ENCODE peak calls at places on chromosome 2, in four cellular contexts. A, W, H and V are unnamed samples.

GRCh38 chr2:37809525-37809924 is 115.6 kb upstream of the RMDN2 start:
- DNase-seq in A (peak), W (peak), H (peak), V (peak)

GRCh38 chr2:80244905-80245584 is 59.5 kb downstream of the LRRTM1 start:
- DNase-seq in A (no peak), W (no peak), H (no peak), V (no peak)

GRCh38 chr2:162430323-162430722 is 86.4 kb downstream of the GCA start:
- DNase-seq in A (no peak), W (peak), H (no peak), V (peak)

GRCh38 chr2:66897181-66897580 is 462.3 kb downstream of the MEIS1 start:
- DNase-seq in A (peak), W (peak), H (no peak), V (peak)

GRCh38 chr2:105139556-105140236 is 101.8 kb downstream of the MRPS9 start:
- DNase-seq in A (no peak), W (no peak), H (no peak), V (peak)

GRCh38 chr2:38398739-38399138 is 21.7 kb upstream of the ATL2 start:
- DNase-seq in A (no peak), W (no peak), H (peak), V (no peak)

GRCh38 chr2:229273384-229274338 is 2.6 kb upstream of the PID1 start:
- DNase-seq in A (peak), W (peak), H (peak), V (peak)

GRCh38 chr2:46847185-46847710 is 68.4 kb downstream of the MCFD2 start:
- DNase-seq in A (peak), W (peak), H (peak), V (peak)

GRCh38 chr2:26298286-26298637 is 47.7 kb upstream of the SELENOI start:
- DNase-seq in A (no peak), W (no peak), H (no peak), V (no peak)

GRCh38 chr2:53629527-53629926 is 138.1 kb upstream of the CHAC2 start:
- DNase-seq in A (no peak), W (no peak), H (no peak), V (peak)

GRCh38 chr2:137172162-137172561 is 406.8 kb downstream of the THSD7B start:
- DNase-seq in A (no peak), W (no peak), H (no peak), V (no peak)

GRCh38 chr2:65742977-65743376 is 310.6 kb upstream of the SPRED2 start:
- DNase-seq in A (no peak), W (no peak), H (no peak), V (no peak)

GRCh38 chr2:1891971-1892486 is 147.7 kb upstream of the PXDN start:
- DNase-seq in A (no peak), W (no peak), H (no peak), V (peak)

GRCh38 chr2:128386066-128386465 is 67.4 kb upstream of the HS6ST1 start:
- DNase-seq in A (no peak), W (no peak), H (no peak), V (no peak)

GRCh38 chr2:217899231-217900009 is 103.4 kb downstream of the TNS1 start:
- DNase-seq in A (peak), W (peak), H (peak), V (peak)

GRCh38 chr2:203914546-203915169 is 21.9 kb upstream of the ICOS start:
- DNase-seq in A (no peak), W (no peak), H (no peak), V (no peak)

GRCh38 chr2:207746131-207746530 is 23.6 kb downstream of the FZD5 start:
- DNase-seq in A (peak), W (peak), H (peak), V (peak)

GRCh38 chr2:216426938-216427337 is 14.7 kb downstream of the SMARCAL1 start:
- DNase-seq in A (peak), W (peak), H (peak), V (peak)

GRCh38 chr2:111071480-111072143 is 49.1 kb upstream of the BCL2L11 start:
- DNase-seq in A (peak), W (peak), H (peak), V (peak)

GRCh38 chr2:45497355-45497754 is 113.7 kb downstream of the SRBD1 start:
- DNase-seq in A (peak), W (peak), H (no peak), V (peak)

DNA sequence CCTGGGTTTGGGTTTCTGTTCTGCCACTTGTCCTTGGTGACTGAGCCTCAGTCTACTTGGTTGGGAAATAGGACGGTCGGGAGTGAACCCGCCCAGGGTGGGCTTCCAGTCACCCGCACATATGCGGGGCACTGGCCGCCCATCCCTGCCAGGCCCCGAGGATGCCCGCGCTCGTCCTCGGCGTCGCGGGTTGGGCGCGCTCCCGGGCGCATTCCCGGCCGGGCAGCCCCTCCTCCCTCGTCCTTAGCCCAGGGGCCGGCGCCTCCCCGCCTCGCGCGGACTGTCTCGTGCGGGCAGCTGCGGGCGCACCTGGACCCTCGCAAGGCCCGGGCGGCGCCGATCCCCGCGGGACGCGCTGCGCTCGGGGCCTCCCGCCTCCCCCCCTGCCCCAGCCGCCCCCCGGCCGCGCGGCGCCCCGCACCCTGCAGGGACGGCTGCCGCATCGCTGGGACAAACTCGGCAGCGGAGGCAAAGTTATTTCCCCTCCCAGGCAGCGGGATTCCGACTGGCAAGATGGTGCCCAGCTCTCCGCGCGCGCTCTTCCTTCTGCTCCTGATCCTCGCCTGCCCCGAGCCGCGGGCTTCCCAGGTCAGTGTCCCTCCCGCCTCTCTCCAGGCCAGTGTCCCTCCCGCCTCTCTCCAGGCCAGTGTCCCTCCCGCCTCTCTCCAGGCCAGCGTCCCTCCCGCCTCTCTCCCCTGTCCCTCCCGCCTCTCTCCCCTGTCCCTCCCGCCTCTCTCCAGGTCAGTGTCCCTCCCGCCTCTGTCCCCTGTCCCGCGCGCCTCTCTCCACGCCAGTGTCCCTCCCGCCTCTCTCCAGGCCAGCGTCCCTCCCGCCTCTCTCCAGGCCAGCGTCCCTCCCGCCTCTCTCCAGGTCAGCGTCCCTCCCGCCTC is at the start of gene FBLN7:
- DNase-seq in A (no peak), W (peak), H (peak), V (no peak)
- H3K4me3 ChIP-seq in A (peak), W (peak), H (peak), V (peak)

GRCh38 chr2:120483355-120483754 is 137.4 kb downstream of the INHBB start:
- DNase-seq in A (no peak), W (no peak), H (no peak), V (no peak)

GRCh38 chr2:120480903-120481445 is 135.0 kb downstream of the INHBB start:
- DNase-seq in A (no peak), W (no peak), H (no peak), V (no peak)

GRCh38 chr2:120482334-120482733 is 136.4 kb downstream of the INHBB start:
- DNase-seq in A (no peak), W (no peak), H (no peak), V (no peak)

GRCh38 chr2:120480346-120480902 is 134.5 kb downstream of the INHBB start:
- DNase-seq in A (no peak), W (peak), H (no peak), V (no peak)

DNA sequence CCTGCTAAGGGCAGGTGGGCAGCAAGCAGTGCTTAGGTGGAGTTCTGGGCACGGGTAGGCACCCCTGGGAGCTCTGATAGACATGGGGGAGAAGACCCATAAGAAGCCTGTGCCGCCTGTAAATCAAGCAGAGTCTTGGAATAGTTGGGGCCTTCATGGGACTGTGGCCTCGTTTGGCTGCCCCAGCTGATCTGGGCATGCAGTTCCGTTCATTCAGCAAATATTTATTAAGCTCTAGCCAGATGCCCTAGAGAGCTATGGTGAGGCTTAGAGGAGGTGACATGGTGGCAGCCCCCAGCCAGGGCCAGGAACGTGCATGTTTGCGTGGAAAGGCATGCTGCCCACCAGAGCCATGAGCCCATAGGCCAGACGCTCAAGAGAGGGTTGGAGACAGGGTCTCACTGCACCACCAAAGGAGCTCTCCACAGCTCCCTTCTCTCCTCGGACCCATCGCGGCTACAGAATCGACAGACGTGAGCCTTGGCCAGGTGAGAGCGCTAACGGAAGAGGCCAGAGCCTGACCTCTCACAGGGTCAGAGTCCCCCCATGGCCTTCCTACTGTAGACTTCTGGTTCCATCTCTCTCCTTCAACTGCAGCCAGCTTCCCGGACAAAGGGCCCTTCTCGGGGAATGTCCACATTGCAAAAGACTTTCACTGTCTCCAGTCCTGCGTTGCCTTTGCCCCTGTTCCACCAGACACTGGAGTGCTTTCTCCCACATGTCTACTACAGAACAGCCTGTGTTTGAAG is 135.7 kb downstream of the INHBB start:
- DNase-seq in A (no peak), W (no peak), H (no peak), V (no peak)
- TF ChIP-seq CTCF in A (no peak), W (no peak), H (no peak), V (no peak)

GRCh38 chr2:10552220-10552870 is 104.2 kb upstream of the ODC1 start:
- DNase-seq in A (no peak), W (no peak), H (no peak), V (no peak)
- H3K4me3 ChIP-seq in A (no peak), W (no peak), H (no peak), V (no peak)

GRCh38 chr2:234611209-234611608 is 114.3 kb upstream of the ARL4C start:
- DNase-seq in A (no peak), W (no peak), H (peak), V (no peak)
- TF ChIP-seq CTCF in A (peak), W (peak), H (peak), V (peak)

GRCh38 chr2:219274392-219274921 is 4.7 kb upstream of the DNAJB2 start:
- DNase-seq in A (peak), W (peak), H (peak), V (peak)

GRCh38 chr2:219271021-219271420 is 8.1 kb upstream of the DNAJB2 start:
- DNase-seq in A (no peak), W (no peak), H (no peak), V (no peak)

GRCh38 chr2:219272995-219273394 is 6.2 kb upstream of the DNAJB2 start:
- DNase-seq in A (no peak), W (no peak), H (no peak), V (no peak)

GRCh38 chr2:219272351-219272750 is 6.8 kb upstream of the DNAJB2 start:
- DNase-seq in A (no peak), W (no peak), H (no peak), V (no peak)

DNA sequence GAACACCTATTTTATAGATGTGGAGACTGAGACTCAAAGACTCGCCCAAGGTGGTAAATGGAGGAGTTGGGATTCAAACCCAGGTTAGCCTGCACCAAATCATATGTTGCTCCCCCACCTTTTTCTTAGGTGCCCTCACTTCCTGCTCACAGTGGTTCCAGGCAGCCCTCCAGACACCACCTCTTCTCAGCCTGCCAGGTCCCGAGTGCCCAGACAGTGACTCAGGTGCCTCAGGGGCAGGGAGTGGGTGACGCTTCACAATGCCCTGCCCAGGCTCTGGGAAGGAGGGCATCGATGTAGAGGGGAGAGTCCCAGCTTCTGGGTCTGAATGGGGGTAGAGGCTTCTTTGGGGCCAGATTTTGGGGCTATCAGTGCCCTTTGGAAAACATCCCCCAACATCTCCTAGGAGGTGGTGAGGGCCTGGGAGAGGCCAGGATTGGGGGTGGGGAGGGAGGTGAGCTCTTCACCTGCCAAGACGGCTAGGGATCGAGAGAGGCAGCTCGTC is 5.2 kb upstream of the DNAJB2 start:
- DNase-seq in A (no peak), W (no peak), H (peak), V (no peak)
- H3K4me3 ChIP-seq in A (no peak), W (no peak), H (peak), V (no peak)

GRCh38 chr2:237686659-237687136 is 59.3 kb downstream of the LRRFIP1 start:
- DNase-seq in A (peak), W (peak), H (no peak), V (no peak)

GRCh38 chr2:237688081-237688480 is 60.7 kb downstream of the LRRFIP1 start:
- DNase-seq in A (no peak), W (no peak), H (no peak), V (no peak)

GRCh38 chr2:237682901-237683670 is 55.7 kb downstream of the LRRFIP1 start:
- DNase-seq in A (no peak), W (no peak), H (peak), V (no peak)

GRCh38 chr2:237687666-237688065 is 60.3 kb downstream of the LRRFIP1 start:
- DNase-seq in A (peak), W (peak), H (peak), V (peak)

DNA sequence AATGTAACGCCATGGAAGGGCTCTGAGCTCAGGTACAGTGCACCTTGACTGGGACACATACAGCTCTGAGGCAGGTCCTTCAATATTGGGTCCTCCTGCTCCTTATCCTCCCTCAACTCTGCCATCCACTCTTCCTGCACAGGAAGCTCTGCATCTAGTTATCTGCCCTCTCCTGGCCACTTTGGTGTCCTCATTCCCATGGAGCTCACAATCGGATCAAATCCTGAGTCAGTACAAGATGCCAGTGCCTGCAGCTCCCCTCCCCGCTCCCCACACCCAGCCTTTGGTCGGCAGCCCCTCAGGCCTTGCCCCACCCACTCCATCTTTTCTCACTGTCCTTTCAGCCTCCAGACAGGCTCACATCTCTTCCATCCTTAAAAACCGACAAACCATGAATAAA is 58.0 kb downstream of the LRRFIP1 start:
- DNase-seq in A (no peak), W (no peak), H (peak), V (no peak)
- TF ChIP-seq CTCF in A (peak), W (peak), H (peak), V (peak)

DNA sequence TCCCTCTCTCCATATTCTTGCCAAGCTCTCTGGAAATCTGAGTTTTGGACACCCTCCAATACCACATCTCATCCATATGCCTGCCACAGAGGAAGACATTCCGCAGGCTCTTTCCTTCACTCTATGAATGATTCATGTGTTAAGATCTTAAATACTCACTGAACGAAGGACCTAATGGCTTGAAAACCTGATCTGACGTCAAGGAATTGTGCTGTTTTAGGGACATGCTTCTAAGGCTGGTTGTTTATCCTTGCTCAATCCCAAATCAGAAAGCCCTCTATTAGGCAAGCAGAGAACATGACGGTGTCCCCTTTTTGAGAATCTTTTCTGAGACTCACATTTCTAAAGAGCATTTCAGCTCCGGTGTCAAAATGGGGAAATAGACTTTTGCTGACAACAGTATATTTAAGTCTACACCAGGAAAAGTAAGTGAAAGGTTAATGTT is 83.7 kb upstream of the GALNT5 start:
- DNase-seq in A (peak), W (peak), H (peak), V (peak)
- H3K4me3 ChIP-seq in A (no peak), W (no peak), H (peak), V (no peak)

DNA sequence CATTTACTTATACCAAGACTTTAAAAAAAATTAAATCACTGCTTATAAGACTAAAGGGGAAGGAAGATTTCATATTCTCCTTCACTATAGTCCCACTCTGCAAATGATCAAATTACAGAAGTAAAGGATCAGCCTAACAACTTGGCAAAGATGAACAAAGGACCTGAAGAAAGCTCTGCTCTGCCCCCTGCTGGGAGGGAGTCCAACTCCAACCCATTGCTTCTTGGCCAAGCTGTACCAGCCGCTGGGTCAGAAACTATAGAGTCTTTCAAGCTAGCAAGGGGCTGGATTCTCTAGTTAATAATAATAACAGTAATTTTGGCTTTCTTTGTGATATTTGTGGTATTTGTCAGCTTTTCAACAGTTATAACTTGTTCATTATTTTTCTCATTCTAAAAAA is 927.0 kb upstream of the CRIM1 start:
- DNase-seq in A (no peak), W (peak), H (peak), V (peak)
- TF ChIP-seq CTCF in A (peak), W (peak), H (peak), V (peak)